ENCODE peak calls at places on chromosomes 5 and 9, in seven cellular contexts. Q is IMR-90, X is neuronal stem cell, G is H1, Z is mesendoderm, V is mesenchymal stem cell, W is H9. A is an unnamed sample.

GRCh38 chr5:88539642-88540476 is 271.2 kb upstream of the TMEM161B start:
- DNase-seq in G (no peak), Z (no peak), Q (no peak), X (no peak), W (no peak), V (no peak), A (no peak)

GRCh38 chr5:177988989-177989625 is 6.9 kb downstream of the PROP1 start:
- DNase-seq in G (no peak), Q (no peak), V (no peak), W (no peak), Z (no peak), X (no peak), A (no peak)

GRCh38 chr9:114000063-114000454 is 78.0 kb downstream of the AMBP start:
- DNase-seq in G (no peak), Z (no peak), X (no peak), W (peak), V (no peak), Q (no peak), A (no peak)

GRCh38 chr5:158727771-158728311 is 371.9 kb downstream of the EBF1 start:
- DNase-seq in Z (no peak), Q (no peak), V (peak), X (no peak), W (no peak), G (no peak), A (no peak)

GRCh38 chr9:113431181-113431580 is 20.6 kb downstream of the C9orf43 start:
- DNase-seq in G (no peak), X (no peak), V (no peak), Z (no peak), Q (no peak), W (no peak), A (no peak)

GRCh38 chr9:26974927-26975326 is 18.7 kb downstream of the IFT74 start:
- DNase-seq in V (no peak), W (peak), Q (no peak), Z (peak), X (no peak), G (no peak), A (no peak)

GRCh38 chr9:90055226-90055625 is 450.4 kb downstream of the GADD45G start:
- DNase-seq in X (no peak), W (no peak), G (no peak), Z (no peak), Q (no peak), V (no peak), A (no peak)

GRCh38 chr5:5648694-5649093 is 226.2 kb downstream of the ICE1 start:
- DNase-seq in Q (no peak), G (no peak), W (no peak), X (no peak), Z (no peak), V (no peak), A (no peak)

GRCh38 chr5:72746736-72747135 is 69.7 kb upstream of the TNPO1 start:
- DNase-seq in G (no peak), W (no peak), Z (no peak), V (peak), Q (peak), X (no peak), A (peak)

GRCh38 chr9:76887003-76887821 is 18.7 kb downstream of the PRUNE2 start:
- DNase-seq in X (no peak), Z (no peak), G (no peak), W (no peak), V (no peak), Q (no peak), A (no peak)

GRCh38 chr5:142883025-142883424 is 112.8 kb downstream of the ARHGAP26 start:
- DNase-seq in X (no peak), Z (no peak), W (no peak), Q (peak), G (no peak), V (peak), A (peak)

GRCh38 chr9:70285246-70285645 is 26.5 kb downstream of the SMC5 start:
- DNase-seq in Q (peak), X (no peak), V (peak), Z (no peak), G (no peak), W (no peak), A (peak)

GRCh38 chr5:97838214-97838613 is 655.2 kb upstream of the RIOK2 start:
- DNase-seq in Z (no peak), W (no peak), Q (peak), G (no peak), V (peak), X (no peak), A (peak)

GRCh38 chr9:1049641-1050040 is 516 bp upstream of the DMRT2 start:
- DNase-seq in X (no peak), V (no peak), G (no peak), Q (no peak), W (no peak), Z (no peak), A (no peak)

GRCh38 chr5:34716986-34717385 is 60.9 kb downstream of the RAI14 start:
- DNase-seq in X (no peak), Z (no peak), Q (peak), W (no peak), G (no peak), V (peak), A (no peak)

GRCh38 chr9:34362614-34363013 is 14.1 kb downstream of the MYORG start:
- DNase-seq in W (no peak), Z (no peak), X (no peak), G (no peak), V (no peak), Q (no peak), A (no peak)

GRCh38 chr5:180390441-180391190 is 37.5 kb upstream of the GFPT2 start:
- DNase-seq in X (no peak), Q (no peak), Z (no peak), W (no peak), V (no peak), G (no peak), A (no peak)

GRCh38 chr9:34385561-34386230 is 9.0 kb upstream of the MYORG start:
- DNase-seq in Z (no peak), G (no peak), X (no peak), Q (no peak), W (no peak), V (no peak), A (no peak)

GRCh38 chr5:37803487-37803886 is 36.4 kb downstream of the GDNF start:
- DNase-seq in W (no peak), G (no peak), X (no peak), Q (no peak), Z (no peak), V (no peak), A (no peak)

GRCh38 chr5:97115932-97116331 is 26.5 kb downstream of the LIX1 start:
- DNase-seq in Z (no peak), G (no peak), W (no peak), X (no peak), Q (no peak), V (no peak), A (no peak)

GRCh38 chr9:80650964-80651555 is 1038.3 kb downstream of the TLE1 start:
- DNase-seq in G (no peak), Z (no peak), Q (peak), W (no peak), V (peak), X (no peak), A (peak)

GRCh38 chr5:168647083-168647482 is 67.9 kb upstream of the PANK3 start:
- DNase-seq in G (no peak), Z (peak), Q (no peak), V (peak), X (no peak), W (no peak), A (peak)

GRCh38 chr9:35827486-35827885 is 1.0 kb downstream of the FAM221B start:
- DNase-seq in G (no peak), X (no peak), W (no peak), Q (peak), V (peak), Z (no peak), A (no peak)

GRCh38 chr9:124527781-124528180 is 20.6 kb upstream of the NR5A1 start:
- DNase-seq in G (no peak), Q (peak), V (peak), X (no peak), Z (no peak), W (no peak), A (no peak)

GRCh38 chr5:76601470-76601869 is 21.7 kb downstream of the F2RL2 start:
- DNase-seq in V (peak), Q (peak), W (peak), X (peak), Z (peak), G (no peak), A (peak)

DNA sequence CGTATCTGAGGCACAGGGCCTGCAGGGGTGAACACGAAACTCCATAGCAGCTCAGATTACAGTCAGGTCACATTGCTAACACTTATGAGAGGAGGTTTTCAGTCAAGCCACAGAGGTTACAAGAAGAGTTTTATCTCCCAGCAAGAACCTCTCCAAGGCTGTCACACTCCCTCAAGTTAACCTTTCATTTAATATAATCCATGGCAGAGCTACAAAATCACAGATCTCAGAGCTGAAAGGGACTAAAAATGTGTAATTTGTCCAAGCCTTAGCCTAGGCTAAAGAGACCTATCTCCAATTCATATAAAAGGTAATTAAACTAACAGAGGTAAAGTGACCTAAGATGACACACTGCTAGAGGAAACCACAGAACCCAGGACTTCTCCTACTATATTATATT is 57.2 kb downstream of the MLANA start:
- DNase-seq in Z (peak), X (no peak), V (no peak), W (no peak), Q (no peak), G (no peak), A (no peak)
- H3K4me2 ChIP-seq in Z (no peak), X (no peak), V (no peak), W (no peak), Q (no peak), G (peak), A (no peak)

GRCh38 chr9:38443597-38443996 is 19.3 kb upstream of the IGFBPL1 start:
- DNase-seq in G (no peak), Q (no peak), Z (no peak), W (no peak), X (no peak), V (no peak), A (peak)
- H3K23ac ChIP-seq in G (no peak), Q (no peak), Z (no peak), W (no peak), X (no peak), V (no peak), A (no peak)

GRCh38 chr5:15577831-15578230 is 77.9 kb downstream of the FBXL7 start:
- DNase-seq in Z (no peak), V (no peak), Q (no peak), X (no peak), G (no peak), W (no peak), A (no peak)
- H4K8ac ChIP-seq in Z (no peak), V (no peak), Q (no peak), X (no peak), G (no peak), W (no peak), A (no peak)

DNA sequence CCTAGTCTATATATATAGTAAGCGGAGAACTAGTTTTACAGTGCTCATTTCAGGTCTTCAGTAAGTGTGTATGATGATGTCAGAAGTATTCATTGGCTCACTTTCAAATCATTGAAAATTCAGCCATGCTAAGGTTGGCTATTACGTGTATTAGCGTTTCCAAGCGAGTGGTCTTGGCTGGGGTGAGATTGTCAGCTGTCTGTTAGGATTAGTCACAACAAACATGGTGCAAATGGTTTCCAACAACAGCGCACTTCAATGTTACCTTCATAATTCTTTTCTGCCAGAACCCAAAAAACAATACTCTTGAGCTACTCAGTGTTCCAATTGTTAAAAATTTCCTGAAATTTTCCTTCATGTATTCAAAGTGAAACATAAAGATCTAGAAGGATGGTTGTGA is 283.0 kb downstream of the AOPEP start:
- DNase-seq in X (no peak), W (no peak), V (no peak), Q (no peak), Z (no peak), G (no peak), A (no peak)
- H3K4me2 ChIP-seq in X (no peak), W (no peak), V (no peak), Q (peak), Z (no peak), G (no peak), A (no peak)

GRCh38 chr9:92657296-92658094 is 12.4 kb downstream of the IPPK start:
- DNase-seq in V (peak), X (no peak), Z (peak), G (no peak), Q (no peak), W (no peak), A (no peak)
- H3K23ac ChIP-seq in V (no peak), X (no peak), Z (no peak), G (no peak), Q (no peak), W (no peak), A (no peak)

GRCh38 chr5:131947445-131947844 is 2.0 kb upstream of the MEIKIN start:
- DNase-seq in Q (no peak), G (no peak), V (no peak), W (no peak), Z (no peak), X (no peak), A (no peak)

GRCh38 chr5:131939690-131940345 is 5.6 kb downstream of the MEIKIN start:
- DNase-seq in X (no peak), Q (no peak), G (no peak), V (no peak), W (no peak), Z (no peak), A (no peak)

GRCh38 chr5:131945551-131945882 is at the start of gene MEIKIN:
- DNase-seq in Q (no peak), X (no peak), W (no peak), Z (no peak), V (no peak), G (no peak), A (no peak)

GRCh38 chr5:131943914-131944313 is 1.5 kb downstream of the MEIKIN start:
- DNase-seq in V (no peak), Q (no peak), W (no peak), Z (no peak), G (no peak), X (no peak), A (no peak)

GRCh38 chr5:131944700-131945550 is 538 bp downstream of the MEIKIN start:
- DNase-seq in Z (no peak), W (peak), Q (no peak), G (no peak), X (no peak), V (no peak), A (no peak)
- H4K8ac ChIP-seq in Z (no peak), W (no peak), Q (no peak), G (no peak), X (no peak), V (no peak), A (no peak)

A was measured in trophoblast cell.